ENCODE peak calls at places on chromosomes 2 and 18, in six cellular contexts. One of them, this sample, is unnamed.

GRCh38 chr18:6055711-6056110 is 160.4 kb upstream of the TMEM200C start:
- ATAC-seq in upper lobe of left lung: no peak
- ATAC-seq in GM12878: no peak
- ATAC-seq in A549: peak; percentile 61
- ATAC-seq in HepG2: no peak
- ATAC-seq in K562: no peak
- ATAC-seq in this sample: no peak

GRCh38 chr2:30677231-30677630 is 130.0 kb downstream of the CAPN13 start:
- ATAC-seq in upper lobe of left lung: no peak
- ATAC-seq in GM12878: no peak
- ATAC-seq in A549: no peak
- ATAC-seq in HepG2: no peak
- ATAC-seq in K562: no peak
- ATAC-seq in this sample: no peak

GRCh38 chr18:37409870-37410269 is 155.7 kb downstream of the CELF4 start:
- ATAC-seq in upper lobe of left lung: no peak
- ATAC-seq in GM12878: no peak
- ATAC-seq in A549: no peak
- ATAC-seq in HepG2: no peak
- ATAC-seq in K562: no peak
- ATAC-seq in this sample: no peak

GRCh38 chr18:61829108-61829507 is 63.7 kb downstream of the RNF152 start:
- ATAC-seq in upper lobe of left lung: no peak
- ATAC-seq in GM12878: peak; percentile 20
- ATAC-seq in A549: no peak
- ATAC-seq in HepG2: peak; percentile 77
- ATAC-seq in K562: no peak
- ATAC-seq in this sample: no peak

GRCh38 chr2:229392214-229392613 is 121.1 kb upstream of the PID1 start:
- ATAC-seq in upper lobe of left lung: peak; percentile 59
- ATAC-seq in GM12878: no peak
- ATAC-seq in A549: no peak
- ATAC-seq in HepG2: no peak
- ATAC-seq in K562: no peak
- ATAC-seq in this sample: peak; percentile 76

GRCh38 chr2:153291718-153292117 is 186.8 kb downstream of the RPRM start:
- ATAC-seq in upper lobe of left lung: no peak
- ATAC-seq in GM12878: peak; percentile 41
- ATAC-seq in A549: no peak
- ATAC-seq in HepG2: no peak
- ATAC-seq in K562: no peak
- ATAC-seq in this sample: no peak

GRCh38 chr2:30979822-30980245 is 158.4 kb downstream of the GALNT14 start:
- ATAC-seq in upper lobe of left lung: no peak
- ATAC-seq in GM12878: no peak
- ATAC-seq in A549: peak; percentile 96
- ATAC-seq in HepG2: peak; percentile 64
- ATAC-seq in K562: no peak
- ATAC-seq in this sample: peak; percentile 60

GRCh38 chr2:130300258-130300969 is 42.3 kb upstream of the IMP4 start:
- ATAC-seq in upper lobe of left lung: no peak
- ATAC-seq in GM12878: no peak
- ATAC-seq in A549: peak; percentile 40
- ATAC-seq in HepG2: peak; percentile 68
- ATAC-seq in K562: peak; percentile 84
- ATAC-seq in this sample: no peak

GRCh38 chr2:144426981-144427479 is 92.9 kb downstream of the ZEB2 start:
- ATAC-seq in upper lobe of left lung: peak; percentile 52
- ATAC-seq in GM12878: no peak
- ATAC-seq in A549: peak; percentile 29
- ATAC-seq in HepG2: peak; percentile 80
- ATAC-seq in K562: peak; percentile 32
- ATAC-seq in this sample: no peak

GRCh38 chr2:200810252-200810650 is 1.5 kb upstream of the BZW1 start:
- ATAC-seq in upper lobe of left lung: no peak
- ATAC-seq in GM12878: no peak
- ATAC-seq in A549: peak; percentile 3
- ATAC-seq in HepG2: no peak
- ATAC-seq in K562: no peak
- ATAC-seq in this sample: no peak

DNA sequence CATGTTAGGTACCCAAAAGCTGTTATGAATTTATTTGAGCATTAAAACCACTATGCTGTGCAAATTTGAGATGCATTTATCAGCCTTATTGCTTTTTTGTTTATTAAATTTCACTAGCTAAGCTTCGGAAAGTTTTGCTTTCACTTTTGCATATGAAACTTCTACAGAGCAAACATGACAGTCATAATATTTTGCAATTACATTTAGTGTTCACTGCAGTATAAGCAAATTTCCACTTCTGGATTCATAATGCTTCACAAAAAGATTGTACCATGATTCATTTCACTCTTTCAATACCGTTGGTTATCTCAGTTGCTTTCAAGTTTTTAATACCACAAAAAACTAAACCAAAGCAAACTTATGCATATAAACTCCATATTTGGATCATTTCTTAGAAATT is 228.7 kb upstream of the SLC8A1 start:
- ATAC-seq in upper lobe of left lung: no peak
- ATAC-seq in GM12878: peak; percentile 63
- ATAC-seq in A549: no peak
- ATAC-seq in HepG2: no peak
- ATAC-seq in K562: no peak
- ATAC-seq in this sample: no peak
- H3K4me3 ChIP-seq in upper lobe of left lung: peak overlapping the region; percentile 13
- H3K4me3 ChIP-seq in GM12878: no peak overlapping the region
- H3K4me3 ChIP-seq in A549: no peak overlapping the region
- H3K4me3 ChIP-seq in HepG2: no peak overlapping the region
- H3K4me3 ChIP-seq in K562: no peak overlapping the region
- H3K4me3 ChIP-seq in this sample: peak overlapping the region; percentile 21

GRCh38 chr18:7464245-7464966 is 102.7 kb upstream of the PTPRM start:
- ATAC-seq in upper lobe of left lung: no peak
- ATAC-seq in GM12878: no peak
- ATAC-seq in A549: no peak
- ATAC-seq in HepG2: no peak
- ATAC-seq in K562: no peak
- ATAC-seq in this sample: peak; percentile 83
- TF ChIP-seq EP300 in upper lobe of left lung: no peak
- TF ChIP-seq EP300 in GM12878: no peak
- TF ChIP-seq EP300 in A549: no peak
- TF ChIP-seq EP300 in HepG2: no peak
- TF ChIP-seq EP300 in K562: no peak
- TF ChIP-seq EP300 in this sample: no peak

DNA sequence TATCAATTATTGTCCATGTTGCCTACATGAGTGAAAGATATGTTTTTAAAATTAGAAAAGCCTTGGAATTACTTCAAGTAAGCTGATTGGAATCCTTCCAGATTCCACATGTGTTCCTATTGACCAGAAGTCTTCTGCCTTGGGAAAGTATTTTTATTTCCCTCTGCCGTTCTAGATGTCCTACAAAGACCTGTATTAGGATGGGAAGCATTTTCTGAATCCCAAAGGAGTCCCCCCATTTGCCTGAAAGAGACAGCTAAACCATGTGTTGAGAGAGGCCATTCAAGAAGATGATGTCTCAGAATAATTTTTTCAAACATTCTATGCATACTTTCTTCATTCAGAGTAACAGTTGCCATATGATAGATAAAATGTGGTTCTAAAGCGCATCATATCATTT is 19.0 kb upstream of the MYO1B start:
- ATAC-seq in upper lobe of left lung: no peak
- ATAC-seq in GM12878: no peak
- ATAC-seq in A549: no peak
- ATAC-seq in HepG2: no peak
- ATAC-seq in K562: no peak
- ATAC-seq in this sample: no peak
- H3K4me1 ChIP-seq in upper lobe of left lung: no peaks in the 10 kb centered on the region
- H3K4me1 ChIP-seq in GM12878: no peaks in the 10 kb centered on the region
- H3K4me1 ChIP-seq in A549: peaks cover 18% of the 10 kb centered on the region
- H3K4me1 ChIP-seq in HepG2: no peaks in the 10 kb centered on the region
- H3K4me1 ChIP-seq in K562: no peaks in the 10 kb centered on the region
- H3K4me1 ChIP-seq in this sample: peaks cover 4% of the 10 kb centered on the region

DNA sequence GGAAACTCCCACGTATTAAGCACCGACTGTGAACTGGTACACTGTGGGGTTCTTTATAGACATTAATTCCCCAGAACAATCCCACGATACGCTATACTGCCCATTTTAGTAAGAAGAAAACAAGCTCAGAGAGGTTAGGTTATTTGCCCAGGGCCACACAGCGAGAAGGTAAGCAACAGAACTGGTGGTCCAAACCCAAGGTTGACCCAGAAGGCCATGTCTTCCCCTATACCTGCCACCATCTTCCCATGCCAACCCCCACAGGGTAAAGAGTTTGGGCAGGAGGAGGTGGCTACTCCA is 69.9 kb downstream of the MARCO start:
- ATAC-seq in upper lobe of left lung: no peak
- ATAC-seq in GM12878: no peak
- ATAC-seq in A549: no peak
- ATAC-seq in HepG2: no peak
- ATAC-seq in K562: no peak
- ATAC-seq in this sample: peak; percentile 11
- H3K4me3 ChIP-seq in upper lobe of left lung: no peak overlapping the region
- H3K4me3 ChIP-seq in GM12878: no peak overlapping the region
- H3K4me3 ChIP-seq in A549: peak overlapping the region; percentile 27
- H3K4me3 ChIP-seq in HepG2: no peak overlapping the region
- H3K4me3 ChIP-seq in K562: no peak overlapping the region
- H3K4me3 ChIP-seq in this sample: no peak overlapping the region

GRCh38 chr2:235665656-235666239 is 171.9 kb downstream of the AGAP1 start:
- ATAC-seq in upper lobe of left lung: no peak
- ATAC-seq in GM12878: no peak
- ATAC-seq in A549: peak; percentile 5
- ATAC-seq in HepG2: no peak
- ATAC-seq in K562: no peak
- ATAC-seq in this sample: no peak

GRCh38 chr2:235663877-235664276 is 170.0 kb downstream of the AGAP1 start:
- ATAC-seq in upper lobe of left lung: no peak
- ATAC-seq in GM12878: no peak
- ATAC-seq in A549: no peak
- ATAC-seq in HepG2: no peak
- ATAC-seq in K562: no peak
- ATAC-seq in this sample: no peak

GRCh38 chr2:235669269-235669831 is 175.5 kb downstream of the AGAP1 start:
- ATAC-seq in upper lobe of left lung: peak; percentile 77
- ATAC-seq in GM12878: no peak
- ATAC-seq in A549: peak; percentile 76
- ATAC-seq in HepG2: peak; percentile 77
- ATAC-seq in K562: no peak
- ATAC-seq in this sample: peak; percentile 86

GRCh38 chr2:235668782-235669181 is 174.9 kb downstream of the AGAP1 start:
- ATAC-seq in upper lobe of left lung: no peak
- ATAC-seq in GM12878: no peak
- ATAC-seq in A549: no peak
- ATAC-seq in HepG2: no peak
- ATAC-seq in K562: no peak
- ATAC-seq in this sample: no peak

GRCh38 chr2:235666240-235666781 is 172.5 kb downstream of the AGAP1 start:
- ATAC-seq in upper lobe of left lung: peak; percentile 64
- ATAC-seq in GM12878: no peak
- ATAC-seq in A549: peak; percentile 80
- ATAC-seq in HepG2: peak; percentile 53
- ATAC-seq in K562: no peak
- ATAC-seq in this sample: peak; percentile 34
- TF ChIP-seq EP300 in upper lobe of left lung: no peak
- TF ChIP-seq EP300 in GM12878: no peak
- TF ChIP-seq EP300 in A549: no peak
- TF ChIP-seq EP300 in HepG2: no peak
- TF ChIP-seq EP300 in K562: no peak
- TF ChIP-seq EP300 in this sample: no peak